ENCODE peak calls at places on chromosomes 7 and 10, in eight cellular contexts. One of them, this sample, is unnamed.

GRCh38 chr7:2112261-2113203 is 120.2 kb downstream of the MAD1L1 start:
- DNase-seq in HL-60: no peak
- DNase-seq in breast epithelium: no peak
- DNase-seq in tibial artery: no peak
- DNase-seq in spleen: no peak
- DNase-seq in kidney: peak
- DNase-seq in IMR-90: no peak
- DNase-seq in PC-9: no peak
- DNase-seq in this sample: peak

GRCh38 chr7:1763033-1763432 is 93.0 kb downstream of the ELFN1 start:
- DNase-seq in HL-60: no peak
- DNase-seq in breast epithelium: no peak
- DNase-seq in tibial artery: no peak
- DNase-seq in spleen: peak
- DNase-seq in kidney: peak
- DNase-seq in IMR-90: no peak
- DNase-seq in PC-9: no peak
- DNase-seq in this sample: no peak

GRCh38 chr7:116582806-116583444 is 58.1 kb downstream of the CAV1 start:
- DNase-seq in HL-60: no peak
- DNase-seq in breast epithelium: no peak
- DNase-seq in tibial artery: peak
- DNase-seq in spleen: no peak
- DNase-seq in kidney: no peak
- DNase-seq in IMR-90: peak
- DNase-seq in PC-9: no peak
- DNase-seq in this sample: no peak

GRCh38 chr7:1431644-1432380 is 27.5 kb downstream of the MICALL2 start:
- DNase-seq in HL-60: no peak
- DNase-seq in breast epithelium: no peak
- DNase-seq in tibial artery: no peak
- DNase-seq in spleen: no peak
- DNase-seq in kidney: no peak
- DNase-seq in IMR-90: no peak
- DNase-seq in PC-9: peak
- DNase-seq in this sample: no peak

GRCh38 chr7:92790987-92791386 is 45.4 kb downstream of the CDK6 start:
- DNase-seq in HL-60: no peak
- DNase-seq in breast epithelium: no peak
- DNase-seq in tibial artery: peak
- DNase-seq in spleen: no peak
- DNase-seq in kidney: no peak
- DNase-seq in IMR-90: peak
- DNase-seq in PC-9: no peak
- DNase-seq in this sample: no peak

GRCh38 chr7:103343758-103344452 is 662 bp downstream of the DNAJC2 start:
- DNase-seq in HL-60: peak
- DNase-seq in breast epithelium: no peak
- DNase-seq in tibial artery: no peak
- DNase-seq in spleen: peak
- DNase-seq in kidney: no peak
- DNase-seq in IMR-90: peak
- DNase-seq in PC-9: peak
- DNase-seq in this sample: peak

GRCh38 chr10:98096731-98097130 is 37.7 kb upstream of the R3HCC1L start:
- DNase-seq in HL-60: no peak
- DNase-seq in breast epithelium: no peak
- DNase-seq in tibial artery: no peak
- DNase-seq in spleen: no peak
- DNase-seq in kidney: no peak
- DNase-seq in IMR-90: no peak
- DNase-seq in PC-9: no peak
- DNase-seq in this sample: no peak

GRCh38 chr10:71840936-71841335 is 10.1 kb downstream of the PSAP start:
- DNase-seq in HL-60: no peak
- DNase-seq in breast epithelium: no peak
- DNase-seq in tibial artery: no peak
- DNase-seq in spleen: no peak
- DNase-seq in kidney: peak
- DNase-seq in IMR-90: no peak
- DNase-seq in PC-9: peak
- DNase-seq in this sample: no peak

GRCh38 chr10:6201511-6201975 is 1.2 kb upstream of the PFKFB3 start:
- DNase-seq in HL-60: no peak
- DNase-seq in breast epithelium: no peak
- DNase-seq in tibial artery: peak
- DNase-seq in spleen: peak
- DNase-seq in kidney: peak
- DNase-seq in IMR-90: peak
- DNase-seq in PC-9: peak
- DNase-seq in this sample: peak

GRCh38 chr7:127588697-127589482 is 679 bp downstream of the ARF5 start:
- DNase-seq in HL-60: no peak
- DNase-seq in breast epithelium: peak
- DNase-seq in tibial artery: peak
- DNase-seq in spleen: no peak
- DNase-seq in kidney: peak
- DNase-seq in IMR-90: peak
- DNase-seq in PC-9: peak
- DNase-seq in this sample: peak

GRCh38 chr7:155947051-155947450 is 134.8 kb upstream of the SHH start:
- DNase-seq in HL-60: no peak
- DNase-seq in breast epithelium: no peak
- DNase-seq in tibial artery: no peak
- DNase-seq in spleen: no peak
- DNase-seq in kidney: no peak
- DNase-seq in IMR-90: peak
- DNase-seq in PC-9: peak
- DNase-seq in this sample: no peak

GRCh38 chr7:103989785-103990775 is 622 bp upstream of the RELN start:
- DNase-seq in HL-60: no peak
- DNase-seq in breast epithelium: no peak
- DNase-seq in tibial artery: no peak
- DNase-seq in spleen: no peak
- DNase-seq in kidney: peak
- DNase-seq in IMR-90: peak
- DNase-seq in PC-9: no peak
- DNase-seq in this sample: peak

DNA sequence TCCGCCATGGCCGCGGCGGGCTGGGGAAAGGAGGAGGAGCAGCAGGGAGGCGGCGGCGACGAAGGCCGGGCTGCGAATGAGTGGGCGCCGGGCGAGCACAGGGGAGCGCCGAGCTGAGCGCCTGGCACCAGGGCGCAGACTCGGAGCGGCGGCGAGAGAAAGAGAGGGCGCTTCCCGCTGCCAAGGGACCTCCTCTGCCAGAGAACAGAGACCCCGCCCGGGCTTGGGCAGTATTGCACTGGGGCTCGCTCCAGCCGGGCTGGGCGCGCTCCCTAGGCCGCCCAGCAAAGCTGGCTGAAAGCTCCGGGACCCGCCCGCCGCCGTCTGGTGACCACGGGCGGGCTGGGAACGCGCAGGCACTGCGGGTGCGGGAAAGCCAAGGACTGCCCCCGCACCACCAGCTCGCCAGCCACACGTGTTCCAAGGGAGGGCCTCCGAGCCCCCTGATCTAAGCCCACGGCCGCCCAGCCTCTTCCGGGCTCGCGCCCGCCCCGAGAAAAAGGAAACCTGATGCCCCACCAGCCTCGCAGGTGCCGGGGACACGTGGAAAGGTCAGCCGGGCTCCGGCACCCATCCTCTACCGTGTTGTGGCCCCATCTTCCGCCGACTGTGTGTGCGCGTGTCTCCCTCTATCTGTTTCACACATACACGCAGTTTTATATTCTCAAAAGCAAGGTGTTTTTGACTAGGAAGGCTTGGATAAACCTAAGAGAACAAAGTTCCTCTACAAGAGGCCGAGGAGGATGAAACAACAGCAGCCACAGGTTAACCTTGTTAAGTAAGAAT is at the start of gene CCDC6:
- DNase-seq in HL-60: peak
- DNase-seq in breast epithelium: peak
- DNase-seq in tibial artery: peak
- DNase-seq in spleen: peak
- DNase-seq in kidney: peak
- DNase-seq in IMR-90: peak
- DNase-seq in PC-9: peak
- DNase-seq in this sample: peak
- TF ChIP-seq CTCF in HL-60: peak
- TF ChIP-seq CTCF in breast epithelium: peak
- TF ChIP-seq CTCF in tibial artery: peak
- TF ChIP-seq CTCF in spleen: peak
- TF ChIP-seq CTCF in kidney: peak
- TF ChIP-seq CTCF in IMR-90: peak
- TF ChIP-seq CTCF in PC-9: peak
- TF ChIP-seq CTCF in this sample: peak

GRCh38 chr7:70694357-70694908 is 437.5 kb upstream of the GALNT17 start:
- DNase-seq in HL-60: no peak
- DNase-seq in breast epithelium: no peak
- DNase-seq in tibial artery: peak
- DNase-seq in spleen: no peak
- DNase-seq in kidney: peak
- DNase-seq in IMR-90: peak
- DNase-seq in PC-9: no peak
- DNase-seq in this sample: peak

GRCh38 chr7:70694909-70695803 is 436.8 kb upstream of the GALNT17 start:
- DNase-seq in HL-60: no peak
- DNase-seq in breast epithelium: no peak
- DNase-seq in tibial artery: peak
- DNase-seq in spleen: no peak
- DNase-seq in kidney: peak
- DNase-seq in IMR-90: peak
- DNase-seq in PC-9: no peak
- DNase-seq in this sample: peak

GRCh38 chr7:70695804-70696104 is 436.2 kb upstream of the GALNT17 start:
- DNase-seq in HL-60: no peak
- DNase-seq in breast epithelium: no peak
- DNase-seq in tibial artery: no peak
- DNase-seq in spleen: no peak
- DNase-seq in kidney: no peak
- DNase-seq in IMR-90: no peak
- DNase-seq in PC-9: no peak
- DNase-seq in this sample: peak

GRCh38 chr7:70693300-70693689 is 438.6 kb upstream of the GALNT17 start:
- DNase-seq in HL-60: no peak
- DNase-seq in breast epithelium: no peak
- DNase-seq in tibial artery: peak
- DNase-seq in spleen: no peak
- DNase-seq in kidney: peak
- DNase-seq in IMR-90: no peak
- DNase-seq in PC-9: no peak
- DNase-seq in this sample: no peak

GRCh38 chr7:70693690-70694356 is 438.1 kb upstream of the GALNT17 start:
- DNase-seq in HL-60: no peak
- DNase-seq in breast epithelium: peak
- DNase-seq in tibial artery: peak
- DNase-seq in spleen: peak
- DNase-seq in kidney: peak
- DNase-seq in IMR-90: peak
- DNase-seq in PC-9: no peak
- DNase-seq in this sample: peak
- TF ChIP-seq CTCF in HL-60: no peak
- TF ChIP-seq CTCF in breast epithelium: peak
- TF ChIP-seq CTCF in tibial artery: peak
- TF ChIP-seq CTCF in spleen: peak
- TF ChIP-seq CTCF in kidney: no peak
- TF ChIP-seq CTCF in IMR-90: no peak
- TF ChIP-seq CTCF in PC-9: no peak
- TF ChIP-seq CTCF in this sample: no peak

GRCh38 chr10:76036962-76037361 is 605.5 kb downstream of the LRMDA start:
- DNase-seq in HL-60: no peak
- DNase-seq in breast epithelium: no peak
- DNase-seq in tibial artery: no peak
- DNase-seq in spleen: no peak
- DNase-seq in kidney: no peak
- DNase-seq in IMR-90: no peak
- DNase-seq in PC-9: no peak
- DNase-seq in this sample: no peak

GRCh38 chr10:76038696-76039095 is 607.3 kb downstream of the LRMDA start:
- DNase-seq in HL-60: no peak
- DNase-seq in breast epithelium: no peak
- DNase-seq in tibial artery: no peak
- DNase-seq in spleen: no peak
- DNase-seq in kidney: no peak
- DNase-seq in IMR-90: no peak
- DNase-seq in PC-9: no peak
- DNase-seq in this sample: no peak

GRCh38 chr10:76040830-76041220 is 609.4 kb downstream of the LRMDA start:
- DNase-seq in HL-60: no peak
- DNase-seq in breast epithelium: no peak
- DNase-seq in tibial artery: no peak
- DNase-seq in spleen: no peak
- DNase-seq in kidney: no peak
- DNase-seq in IMR-90: no peak
- DNase-seq in PC-9: no peak
- DNase-seq in this sample: no peak

GRCh38 chr10:76037531-76037930 is 606.1 kb downstream of the LRMDA start:
- DNase-seq in HL-60: no peak
- DNase-seq in breast epithelium: no peak
- DNase-seq in tibial artery: no peak
- DNase-seq in spleen: no peak
- DNase-seq in kidney: no peak
- DNase-seq in IMR-90: no peak
- DNase-seq in PC-9: no peak
- DNase-seq in this sample: no peak

DNA sequence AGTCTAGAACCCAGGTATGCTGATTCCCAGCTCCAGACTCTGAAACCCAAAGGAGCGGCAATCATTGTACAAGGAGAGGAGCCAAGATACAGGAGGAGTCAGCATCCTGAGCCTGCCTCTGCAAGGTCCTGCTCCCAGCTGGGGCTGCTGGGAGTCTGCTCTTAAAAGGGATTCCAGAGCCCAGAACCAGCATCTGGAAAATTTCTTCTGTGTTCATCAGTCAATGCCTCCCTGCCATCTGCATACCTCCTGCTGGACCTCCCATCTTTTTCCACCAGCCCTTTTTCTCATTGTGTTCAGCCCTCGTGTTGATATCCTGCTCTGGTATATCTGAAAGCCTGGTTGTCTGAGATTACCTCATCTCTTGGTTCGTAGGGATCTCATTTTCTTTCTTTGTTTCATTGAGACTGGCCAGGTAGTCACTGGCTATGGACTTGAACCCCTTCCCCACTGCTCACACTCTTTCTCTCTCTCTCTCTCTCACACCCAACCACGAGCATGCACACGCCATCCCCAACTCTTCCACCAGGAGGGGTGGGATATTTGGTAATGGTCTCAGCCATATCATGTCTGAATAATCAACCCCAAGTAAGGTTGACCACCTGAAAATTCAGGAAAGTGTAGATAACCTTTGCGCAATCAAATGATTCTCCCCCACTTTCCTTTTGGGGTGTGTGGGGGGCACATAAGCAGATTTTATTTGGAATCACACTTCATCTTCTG is 608.8 kb downstream of the LRMDA start:
- DNase-seq in HL-60: no peak
- DNase-seq in breast epithelium: no peak
- DNase-seq in tibial artery: no peak
- DNase-seq in spleen: no peak
- DNase-seq in kidney: no peak
- DNase-seq in IMR-90: no peak
- DNase-seq in PC-9: no peak
- DNase-seq in this sample: no peak
- TF ChIP-seq CTCF in HL-60: no peak
- TF ChIP-seq CTCF in breast epithelium: no peak
- TF ChIP-seq CTCF in tibial artery: no peak
- TF ChIP-seq CTCF in spleen: no peak
- TF ChIP-seq CTCF in kidney: no peak
- TF ChIP-seq CTCF in IMR-90: no peak
- TF ChIP-seq CTCF in PC-9: no peak
- TF ChIP-seq CTCF in this sample: no peak

GRCh38 chr7:27636326-27637006 is 26.2 kb downstream of the HIBADH start:
- DNase-seq in HL-60: no peak
- DNase-seq in breast epithelium: no peak
- DNase-seq in tibial artery: no peak
- DNase-seq in spleen: no peak
- DNase-seq in kidney: no peak
- DNase-seq in IMR-90: no peak
- DNase-seq in PC-9: no peak
- DNase-seq in this sample: no peak
- TF ChIP-seq CTCF in HL-60: no peak
- TF ChIP-seq CTCF in breast epithelium: no peak
- TF ChIP-seq CTCF in tibial artery: no peak
- TF ChIP-seq CTCF in spleen: no peak
- TF ChIP-seq CTCF in kidney: no peak
- TF ChIP-seq CTCF in IMR-90: no peak
- TF ChIP-seq CTCF in PC-9: no peak
- TF ChIP-seq CTCF in this sample: no peak